ENCODE peak calls at places on chromosomes 1 and 21, in nine cellular contexts. U, Q, S, W, J, D, G, F and O are unnamed samples.

GRCh38 chr1:98389809-98390208 is 271.7 kb upstream of the SNX7 start:
- DNase-seq in W (no peak), Q (no peak), F (no peak), D (no peak), U (no peak), G (no peak), J (peak), S (no peak), O (no peak)

GRCh38 chr21:14879458-14879857 is 185.3 kb downstream of the NRIP1 start:
- DNase-seq in W (no peak), G (no peak), S (no peak), Q (no peak), U (no peak), D (no peak), J (no peak), F (no peak), O (no peak)

GRCh38 chr1:223833948-223834347 is 11.8 kb downstream of the TP53BP2 start:
- DNase-seq in F (no peak), W (no peak), G (no peak), U (no peak), J (no peak), Q (no peak), S (no peak), D (no peak), O (no peak)

GRCh38 chr1:236864211-236864610 is 69.1 kb downstream of the MTR start:
- DNase-seq in S (no peak), D (no peak), F (no peak), U (no peak), J (no peak), G (no peak), W (no peak), Q (no peak), O (no peak)

GRCh38 chr1:99919221-99919620 is 50.6 kb upstream of the SLC35A3 start:
- DNase-seq in U (no peak), J (peak), D (no peak), F (no peak), G (no peak), Q (no peak), W (no peak), S (no peak), O (no peak)

GRCh38 chr1:207823880-207824566 is 72.2 kb downstream of the CD46 start:
- DNase-seq in Q (peak), F (peak), W (peak), S (peak), U (no peak), J (peak), D (peak), G (peak), O (peak)

GRCh38 chr1:153494976-153495535 is 34.6 kb upstream of the S100A7 start:
- DNase-seq in U (peak), G (peak), F (peak), D (peak), J (peak), W (peak), Q (peak), S (peak), O (peak)

GRCh38 chr1:87805661-87806376 is 477.1 kb downstream of the LMO4 start:
- DNase-seq in Q (no peak), J (no peak), W (no peak), F (no peak), D (no peak), S (no peak), U (no peak), G (no peak), O (no peak)

GRCh38 chr1:67590329-67590728 is 94.7 kb upstream of the GADD45A start:
- DNase-seq in G (no peak), Q (no peak), D (no peak), F (no peak), S (no peak), U (no peak), J (peak), W (no peak), O (no peak)

GRCh38 chr1:162930532-162931438 is 69.8 kb upstream of the CCDC190 start:
- DNase-seq in G (no peak), D (no peak), S (no peak), W (no peak), U (no peak), Q (no peak), J (no peak), F (no peak), O (no peak)

GRCh38 chr1:95635820-95636219 is 401.8 kb downstream of the RWDD3 start:
- DNase-seq in J (no peak), S (no peak), G (no peak), W (no peak), F (no peak), Q (no peak), D (no peak), U (no peak), O (no peak)

GRCh38 chr1:17688217-17688810 is 66.8 kb upstream of the ACTL8 start:
- DNase-seq in G (no peak), F (no peak), S (no peak), Q (no peak), J (no peak), D (no peak), W (no peak), U (no peak), O (no peak)

GRCh38 chr1:51768971-51769601 is 109.4 kb downstream of the NRDC start:
- DNase-seq in S (peak), F (no peak), D (no peak), Q (peak), J (peak), W (peak), U (peak), G (no peak), O (no peak)

GRCh38 chr1:155077346-155077745 is 1.3 kb upstream of the EFNA3 start:
- DNase-seq in U (no peak), Q (no peak), G (no peak), D (no peak), J (no peak), F (no peak), S (no peak), W (no peak), O (no peak)

GRCh38 chr1:36984675-36985074 is 49.6 kb downstream of the GRIK3 start:
- DNase-seq in Q (no peak), W (no peak), F (no peak), D (no peak), S (no peak), U (no peak), G (no peak), J (no peak), O (no peak)

GRCh38 chr1:159214149-159214760 is 9.6 kb downstream of the ACKR1 start:
- DNase-seq in Q (peak), G (peak), U (no peak), W (peak), J (peak), F (no peak), S (no peak), D (no peak), O (peak)

GRCh38 chr1:167599839-167600581 is 30.0 kb upstream of the RCSD1 start:
- DNase-seq in Q (peak), G (no peak), W (peak), S (no peak), F (peak), J (peak), U (no peak), D (no peak), O (no peak)

GRCh38 chr1:84481317-84481716 is 2.3 kb downstream of the RPF1 start:
- DNase-seq in S (no peak), G (no peak), W (no peak), J (no peak), Q (no peak), F (no peak), D (no peak), U (no peak), O (no peak)

GRCh38 chr1:162943627-162944026 is 82.7 kb upstream of the CCDC190 start:
- DNase-seq in J (peak), G (no peak), S (no peak), U (peak), W (no peak), Q (no peak), F (no peak), D (no peak), O (no peak)

GRCh38 chr1:179310271-179310670 is 16.7 kb downstream of the SOAT1 start:
- DNase-seq in W (no peak), F (no peak), D (no peak), Q (no peak), U (no peak), S (no peak), J (peak), G (no peak), O (no peak)

GRCh38 chr1:56577859-56578663 is 1.3 kb downstream of the PLPP3 start:
- DNase-seq in S (no peak), D (no peak), G (no peak), Q (peak), F (no peak), W (peak), U (peak), J (no peak), O (no peak)

GRCh38 chr1:106768501-106768900 is 288.0 kb upstream of the PRMT6 start:
- DNase-seq in Q (no peak), G (no peak), J (peak), F (no peak), W (no peak), S (no peak), U (no peak), D (no peak), O (no peak)

GRCh38 chr1:81151300-81151699 is 649.4 kb upstream of the ADGRL2 start:
- DNase-seq in U (no peak), Q (no peak), J (no peak), F (no peak), S (no peak), D (no peak), W (no peak), G (no peak), O (no peak)

GRCh38 chr1:119061700-119062099 is 73.6 kb upstream of the TBX15 start:
- DNase-seq in S (no peak), D (no peak), G (no peak), U (no peak), J (no peak), F (no peak), Q (no peak), W (no peak), O (no peak)

GRCh38 chr1:151653397-151653796 is 41.5 kb downstream of the SNX27 start:
- DNase-seq in F (no peak), D (no peak), J (peak), S (no peak), Q (no peak), G (no peak), U (no peak), W (peak), O (no peak)

GRCh38 chr1:198088360-198089071 is 68.3 kb upstream of the NEK7 start:
- DNase-seq in S (peak), D (no peak), U (no peak), W (peak), F (no peak), J (peak), Q (peak), G (no peak), O (no peak)

GRCh38 chr1:87194856-87195255 is 133.8 kb upstream of the LMO4 start:
- DNase-seq in S (no peak), G (no peak), F (no peak), J (no peak), D (no peak), W (no peak), U (no peak), Q (no peak), O (no peak)

GRCh38 chr1:54487571-54488050 is 60.4 kb upstream of the ACOT11 start:
- DNase-seq in S (no peak), Q (no peak), G (peak), D (no peak), U (peak), F (no peak), J (no peak), W (peak), O (no peak)

GRCh38 chr1:8382051-8382505 is 64.2 kb downstream of the SLC45A1 start:
- DNase-seq in G (peak), W (no peak), D (no peak), U (no peak), Q (peak), S (peak), F (no peak), J (no peak), O (no peak)

GRCh38 chr1:234933475-234933874 is 195.2 kb downstream of the TOMM20 start:
- DNase-seq in W (peak), G (no peak), D (no peak), U (no peak), F (no peak), Q (no peak), S (no peak), J (peak), O (no peak)

GRCh38 chr1:222288056-222288455 is 259.8 kb downstream of the HHIPL2 start:
- DNase-seq in F (no peak), G (no peak), Q (peak), D (no peak), U (no peak), S (peak), J (no peak), W (no peak), O (no peak)

GRCh38 chr1:30795026-30795425 is 37.5 kb upstream of the LAPTM5 start:
- DNase-seq in U (no peak), Q (no peak), F (no peak), S (no peak), D (no peak), W (no peak), J (no peak), G (no peak), O (no peak)